ENCODE peak calls at places on chromosomes 16 and 17, in seven cellular contexts. S is stimulated activated CD8-positive, alpha-beta memory T cell treated with anti-CD3 and anti-CD28 coated beads, Interleukin-4, amount 100 ng/mL, for 1 hour; H is progenitor cell of endocrine pancreas; K is GM04503; R is uterus; O is GM12891; D is NCI-H524. J is an unnamed sample.

GRCh38 chr17:3919123-3919624 is 2.9 kb upstream of the P2RX1 start:
- DNase-seq in S (no peak), H (no peak), K (no peak), R (no peak), O (no peak), D (no peak), J (no peak)

GRCh38 chr17:28488154-28488883 is 14.9 kb downstream of the SLC13A2 start:
- DNase-seq in S (no peak), H (peak), K (no peak), R (no peak), O (no peak), D (no peak), J (no peak)

GRCh38 chr17:58786586-58787295 is 31.1 kb downstream of the PPM1E start:
- DNase-seq in S (no peak), H (no peak), K (peak), R (no peak), O (no peak), D (no peak), J (peak)

GRCh38 chr17:20028436-20028835 is 19.3 kb downstream of the SPECC1 start:
- DNase-seq in S (no peak), H (no peak), K (no peak), R (no peak), O (no peak), D (no peak), J (no peak)

GRCh38 chr17:39702901-39703893 is 3.3 kb downstream of the ERBB2 start:
- DNase-seq in S (no peak), H (no peak), K (no peak), R (no peak), O (no peak), D (no peak), J (no peak)

GRCh38 chr16:8676737-8677375 is 2.4 kb downstream of the ABAT start:
- DNase-seq in S (no peak), H (no peak), K (no peak), R (no peak), O (no peak), D (no peak), J (no peak)

GRCh38 chr17:69325518-69326301 is 1.2 kb downstream of the ABCA5 start:
- DNase-seq in S (no peak), H (no peak), K (no peak), R (no peak), O (no peak), D (peak), J (no peak)

GRCh38 chr16:14334366-14335105 is 263.4 kb downstream of the MRTFB start:
- DNase-seq in S (no peak), H (no peak), K (peak), R (no peak), O (no peak), D (no peak), J (peak)

GRCh38 chr17:48190871-48191270 is 83.3 kb downstream of the SNX11 start:
- DNase-seq in S (no peak), H (no peak), K (no peak), R (no peak), O (no peak), D (no peak), J (no peak)

GRCh38 chr17:40935624-40936023 is 1.8 kb downstream of the KRT23 start:
- DNase-seq in S (no peak), H (no peak), K (no peak), R (no peak), O (no peak), D (no peak), J (no peak)

GRCh38 chr17:77948690-77949114 is 9.8 kb upstream of the TNRC6C start:
- DNase-seq in S (no peak), H (no peak), K (no peak), R (no peak), O (no peak), D (peak), J (no peak)

GRCh38 chr17:61227866-61228265 is 171.8 kb upstream of the TBX2 start:
- DNase-seq in S (no peak), H (no peak), K (no peak), R (no peak), O (no peak), D (no peak), J (no peak)

GRCh38 chr16:27444015-27444414 is 42.0 kb downstream of the IL21R start:
- DNase-seq in S (no peak), H (no peak), K (peak), R (no peak), O (no peak), D (no peak), J (no peak)

GRCh38 chr16:10280262-10281170 is 98.3 kb upstream of the GRIN2A start:
- DNase-seq in S (no peak), H (no peak), K (no peak), R (no peak), O (no peak), D (peak), J (no peak)

GRCh38 chr16:57044931-57045693 is 47.3 kb upstream of the CPNE2 start:
- DNase-seq in S (no peak), H (no peak), K (no peak), R (no peak), O (no peak), D (no peak), J (no peak)

GRCh38 chr16:749010-749409 is 8.2 kb upstream of the CIAO3 start:
- DNase-seq in S (no peak), H (no peak), K (peak), R (no peak), O (no peak), D (no peak), J (peak)

GRCh38 chr16:50735629-50736122 is 6.2 kb upstream of the CYLD start:
- DNase-seq in S (no peak), H (no peak), K (no peak), R (no peak), O (no peak), D (no peak), J (no peak)

GRCh38 chr17:42276359-42276608 is at the start of gene STAT5B:
- DNase-seq in S (no peak), H (peak), K (no peak), R (peak), O (peak), D (peak), J (no peak)

GRCh38 chr16:29911676-29912010 is 11.4 kb downstream of the ASPHD1 start:
- DNase-seq in S (no peak), H (no peak), K (no peak), R (no peak), O (no peak), D (no peak), J (no peak)

GRCh38 chr16:89687092-89687940 is 827 bp downstream of the CDK10 start:
- DNase-seq in S (no peak), H (peak), K (no peak), R (no peak), O (no peak), D (no peak), J (peak)

GRCh38 chr17:68019675-68020450 is 15.7 kb upstream of the KPNA2 start:
- DNase-seq in S (peak), H (peak), K (peak), R (peak), O (peak), D (peak), J (peak)

GRCh38 chr16:67723151-67723915 is 4.2 kb upstream of the GFOD2 start:
- DNase-seq in S (no peak), H (no peak), K (peak), R (no peak), O (no peak), D (no peak), J (peak)

GRCh38 chr17:28925912-28926365 is 23.1 kb upstream of the DHRS13 start:
- DNase-seq in S (no peak), H (no peak), K (peak), R (no peak), O (no peak), D (no peak), J (peak)